ENCODE peak calls at places on chromosomes 7 and 10, in seven cellular contexts. W is activated CD4-positive, alpha-beta T cell treated with anti-CD3 and anti-CD28 coated beads, Interleukin-2, amount 10 ng/mL, durations not matched to agents 7 days and 5 days; O is IMR-90; A is cardiac muscle cell; H is amniotic stem cell; J is fibroblast of the aortic adventitia; U is activated T-cell treated with anti-CD3 and anti-CD28 coated beads for 24 hours. Q is an unnamed sample.

GRCh38 chr7:135253851-135254815 is 20.5 kb downstream of the STRA8 start:
- DNase-seq in W (no peak), O (peak), A (peak), H (peak), J (peak), U (no peak), Q (peak)

GRCh38 chr10:94193466-94193924 is 169.2 kb downstream of the NOC3L start:
- DNase-seq in W (no peak), O (peak), A (no peak), H (peak), J (peak), U (no peak), Q (no peak)

GRCh38 chr7:92761391-92762098 is 74.8 kb downstream of the CDK6 start:
- DNase-seq in W (no peak), O (no peak), A (no peak), H (no peak), J (no peak), U (no peak), Q (no peak)

GRCh38 chr7:132933076-132933466 is 148.8 kb downstream of the CHCHD3 start:
- DNase-seq in W (no peak), O (peak), A (no peak), H (no peak), J (peak), U (no peak), Q (no peak)

GRCh38 chr7:93194368-93194767 is 31.9 kb downstream of the HEPACAM2 start:
- DNase-seq in W (no peak), O (peak), A (no peak), H (peak), J (peak), U (no peak), Q (no peak)

GRCh38 chr7:100489824-100490223 is 6.1 kb downstream of the NYAP1 start:
- DNase-seq in W (peak), O (peak), A (peak), H (peak), J (peak), U (no peak), Q (no peak)

GRCh38 chr10:25130911-25131310 is 43.9 kb upstream of the GPR158 start:
- DNase-seq in W (no peak), O (peak), A (no peak), H (no peak), J (peak), U (no peak), Q (no peak)

GRCh38 chr10:45532501-45532900 is 140.1 kb downstream of the ZFAND4 start:
- DNase-seq in W (no peak), O (no peak), A (no peak), H (no peak), J (no peak), U (no peak), Q (no peak)

GRCh38 chr7:5296015-5296621 is 13.4 kb downstream of the SLC29A4 start:
- DNase-seq in W (no peak), O (no peak), A (no peak), H (no peak), J (no peak), U (no peak), Q (no peak)

GRCh38 chr7:87091487-87092066 is 32.1 kb upstream of the ELAPOR2 start:
- DNase-seq in W (no peak), O (no peak), A (no peak), H (no peak), J (no peak), U (no peak), Q (no peak)

GRCh38 chr7:71868797-71869196 is 543.3 kb downstream of the CALN1 start:
- DNase-seq in W (no peak), O (no peak), A (no peak), H (no peak), J (no peak), U (no peak), Q (no peak)

GRCh38 chr10:66925896-66926719 is at the start of gene LRRTM3:
- DNase-seq in W (peak), O (peak), A (peak), H (peak), J (peak), U (peak), Q (peak)

GRCh38 chr7:65798111-65799075 is 74.5 kb upstream of the VKORC1L1 start:
- DNase-seq in W (peak), O (peak), A (no peak), H (no peak), J (peak), U (no peak), Q (no peak)

GRCh38 chr7:116173051-116174028 is 37.0 kb upstream of the TES start:
- DNase-seq in W (peak), O (peak), A (peak), H (peak), J (peak), U (no peak), Q (no peak)

GRCh38 chr7:138350103-138350700 is 109.9 kb upstream of the TRIM24 start:
- DNase-seq in W (no peak), O (no peak), A (no peak), H (no peak), J (no peak), U (no peak), Q (no peak)

GRCh38 chr10:90450797-90451196 is 407.0 kb downstream of the HTR7 start:
- DNase-seq in W (no peak), O (no peak), A (no peak), H (no peak), J (no peak), U (no peak), Q (no peak)

GRCh38 chr10:68202965-68203358 is 29.0 kb downstream of the ATOH7 start:
- DNase-seq in W (no peak), O (peak), A (no peak), H (peak), J (peak), U (no peak), Q (no peak)

GRCh38 chr10:96988421-96988820 is 156.3 kb downstream of the LCOR start:
- DNase-seq in W (no peak), O (no peak), A (no peak), H (no peak), J (no peak), U (no peak), Q (no peak)

GRCh38 chr7:99261646-99262045 is 11.0 kb upstream of the MYH16 start:
- DNase-seq in W (no peak), O (no peak), A (no peak), H (no peak), J (no peak), U (no peak), Q (no peak)

GRCh38 chr7:74083928-74084721 is 521 bp downstream of the LIMK1 start:
- DNase-seq in W (peak), O (peak), A (peak), H (peak), J (peak), U (no peak), Q (peak)

GRCh38 chr10:60349426-60349825 is 40.2 kb downstream of the ANK3 start:
- DNase-seq in W (no peak), O (no peak), A (no peak), H (no peak), J (peak), U (no peak), Q (no peak)

GRCh38 chr10:70118196-70118595 is 14.4 kb downstream of the AIFM2 start:
- DNase-seq in W (no peak), O (no peak), A (no peak), H (no peak), J (no peak), U (no peak), Q (no peak)

Q was measured in sigmoid colon.